ENCODE peak calls at places on chromosomes 13 and 19, in five cellular contexts. B is fibroblast of the aortic adventitia, V is uterus, I is dorsolateral prefrontal cortex, R is lower lobe of right lung. Q is an unnamed sample.

GRCh38 chr19:46861691-46862503 is 1.1 kb downstream of the ARHGAP35 start:
- DNase-seq in B (peak), V (peak), I (no peak), R (no peak), Q (no peak)

GRCh38 chr13:81874681-81875661 is 1534.0 kb upstream of the SPRY2 start:
- DNase-seq in B (no peak), V (no peak), I (no peak), R (no peak), Q (no peak)

GRCh38 chr19:18333680-18334079 is 6.7 kb upstream of the PGPEP1 start:
- DNase-seq in B (no peak), V (no peak), I (no peak), R (no peak), Q (no peak)

GRCh38 chr19:8075158-8076086 is 22.9 kb downstream of the CCL25 start:
- DNase-seq in B (no peak), V (no peak), I (no peak), R (no peak), Q (no peak)

GRCh38 chr13:113948034-113948742 is 25.7 kb downstream of the C13orf46 start:
- DNase-seq in B (no peak), V (no peak), I (no peak), R (no peak), Q (peak)

GRCh38 chr19:15464394-15465385 is at the start of gene RASAL3:
- DNase-seq in B (peak), V (no peak), I (no peak), R (peak), Q (no peak)

GRCh38 chr13:23289917-23290357 is 109.2 kb downstream of the SGCG start:
- DNase-seq in B (no peak), V (no peak), I (no peak), R (no peak), Q (peak)

GRCh38 chr13:48184260-48184659 is 48.7 kb upstream of the ITM2B start:
- DNase-seq in B (no peak), V (no peak), I (no peak), R (no peak), Q (no peak)

GRCh38 chr13:41639237-41639904 is 182.0 kb downstream of the RGCC start:
- DNase-seq in B (no peak), V (no peak), I (no peak), R (no peak), Q (no peak)

GRCh38 chr13:110340812-110341444 is 33.8 kb downstream of the COL4A2 start:
- DNase-seq in B (peak), V (peak), I (no peak), R (peak), Q (peak)

GRCh38 chr13:69589531-69589930 is 518.1 kb upstream of the ATXN8OS start:
- DNase-seq in B (no peak), V (no peak), I (no peak), R (no peak), Q (no peak)

GRCh38 chr13:23674795-23675640 is 104.8 kb downstream of the TNFRSF19 start:
- DNase-seq in B (peak), V (no peak), I (no peak), R (no peak), Q (peak)

GRCh38 chr13:113949546-113949945 is 24.3 kb downstream of the C13orf46 start:
- DNase-seq in B (no peak), V (no peak), I (no peak), R (no peak), Q (no peak)

GRCh38 chr13:110882972-110883371 is 31.9 kb downstream of the ANKRD10 start:
- DNase-seq in B (no peak), V (no peak), I (no peak), R (no peak), Q (no peak)

GRCh38 chr13:21399741-21400140 is 59.4 kb downstream of the ZDHHC20 start:
- DNase-seq in B (peak), V (no peak), I (no peak), R (no peak), Q (peak)

GRCh38 chr19:14450168-14450874 is 17.2 kb downstream of the PKN1 start:
- DNase-seq in B (no peak), V (no peak), I (no peak), R (no peak), Q (no peak)

DNA sequence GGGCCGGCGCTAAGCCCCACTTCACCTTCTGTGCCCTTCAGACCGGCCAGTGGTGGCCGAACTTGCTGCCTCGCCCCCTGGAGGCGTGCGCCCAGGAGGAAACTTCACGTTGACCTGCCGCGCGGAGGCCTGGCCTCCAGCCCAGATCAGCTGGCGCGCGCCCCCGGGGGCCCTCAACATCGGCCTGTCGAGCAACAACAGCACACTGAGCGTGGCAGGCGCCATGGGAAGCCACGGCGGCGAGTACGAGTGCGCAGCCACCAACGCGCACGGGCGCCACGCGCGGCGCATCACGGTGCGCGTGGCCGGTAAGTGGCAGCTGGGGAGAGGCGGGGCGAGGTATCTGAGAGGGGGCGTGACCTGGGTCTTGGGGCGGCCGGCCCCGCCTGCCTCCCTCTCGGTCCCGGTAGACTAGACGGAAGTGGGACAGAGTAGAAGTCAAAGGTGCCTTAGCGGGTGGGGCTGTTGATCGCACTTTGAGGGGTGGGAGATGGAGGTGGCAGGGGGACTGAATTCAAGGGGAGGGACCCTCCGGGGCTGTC is 5.6 kb downstream of the ICAM5 start:
- DNase-seq in B (no peak), V (no peak), I (no peak), R (peak), Q (no peak)
- TF ChIP-seq CTCF in B (peak), V (no peak), I (no peak), R (peak), Q (peak)

GRCh38 chr19:13053238-13053637 is 49.4 kb downstream of the LYL1 start:
- DNase-seq in B (peak), V (no peak), I (no peak), R (no peak), Q (peak)
- H3K4me3 ChIP-seq in B (peak), V (no peak), I (no peak), R (no peak), Q (no peak)

DNA sequence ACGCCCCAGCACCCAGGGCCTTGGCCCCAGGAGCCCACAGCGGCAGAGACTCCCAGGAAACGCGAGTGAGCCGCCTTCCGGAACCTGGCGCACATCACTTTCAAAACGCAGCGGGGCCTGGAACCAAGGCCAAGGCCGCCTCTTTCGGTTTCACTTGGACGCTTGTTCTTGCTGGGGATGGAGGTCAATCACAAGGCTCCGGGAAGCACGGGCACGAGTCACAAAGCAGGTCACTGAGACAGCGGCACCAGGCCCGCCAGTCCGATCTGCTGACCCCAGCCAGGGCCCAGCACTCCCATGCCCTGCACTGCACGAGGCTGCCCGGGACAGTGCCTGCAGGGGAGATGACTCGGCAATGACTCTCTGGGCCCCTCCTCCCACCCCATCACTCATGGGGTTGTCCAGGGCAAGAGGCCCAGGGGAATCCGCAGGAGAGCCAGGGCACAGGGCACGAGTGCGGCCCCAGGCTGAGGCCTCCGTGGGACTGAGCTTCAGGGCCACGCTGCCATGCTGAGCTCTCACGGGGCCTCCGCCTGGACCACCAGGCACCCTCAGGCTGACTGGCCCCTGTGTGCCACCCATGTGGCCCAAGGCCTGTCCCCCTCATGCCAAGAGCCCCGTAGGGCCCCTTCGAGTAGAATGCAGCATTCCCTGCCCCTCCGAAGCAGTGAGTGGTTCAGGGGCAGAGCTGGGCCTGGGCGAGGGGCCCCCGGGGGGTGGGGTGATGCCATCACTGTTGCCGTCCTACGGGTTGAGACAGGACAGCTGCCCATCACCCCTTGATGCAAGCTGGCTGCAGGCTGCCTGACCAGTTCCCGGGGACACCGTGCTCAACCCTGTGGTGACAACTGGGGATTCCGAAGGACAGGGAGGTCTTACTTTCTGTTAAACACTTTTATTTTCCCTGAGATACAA is 4.9 kb downstream of the SBNO2 start:
- DNase-seq in B (peak), V (peak), I (no peak), R (peak), Q (peak)
- TF ChIP-seq CTCF in B (no peak), V (no peak), I (no peak), R (no peak), Q (no peak)

GRCh38 chr13:72970301-72970880 is 88.4 kb upstream of the KLF5 start:
- DNase-seq in B (no peak), V (no peak), I (no peak), R (no peak), Q (no peak)
- H3K4me3 ChIP-seq in B (no peak), V (no peak), I (no peak), R (no peak), Q (no peak)